ENCODE peak calls at places on chromosomes 5 and 9, in nine cellular contexts. T, E, O, Q, A, U, Y, F and B are unnamed samples.

GRCh38 chr9:126125577-126125976 is 201.1 kb upstream of the MVB12B start:
- DNase-seq in T (no peak), E (peak), O (no peak), Q (no peak), A (peak), U (no peak), Y (peak), F (no peak), B (peak)

GRCh38 chr5:157563373-157564148 is 12.0 kb downstream of the ADAM19 start:
- DNase-seq in T (no peak), E (peak), O (peak), Q (peak), A (no peak), U (no peak), Y (peak), F (peak), B (no peak)

GRCh38 chr9:126489604-126490593 is 123.8 kb upstream of the LMX1B start:
- DNase-seq in T (no peak), E (no peak), O (no peak), Q (no peak), A (no peak), U (no peak), Y (no peak), F (no peak), B (no peak)

GRCh38 chr9:76403352-76403751 is 9.1 kb upstream of the RFK start:
- DNase-seq in T (peak), E (no peak), O (peak), Q (no peak), A (peak), U (no peak), Y (no peak), F (peak), B (no peak)

GRCh38 chr9:87193925-87194380 is 246.6 kb upstream of the GAS1 start:
- DNase-seq in T (peak), E (no peak), O (peak), Q (no peak), A (no peak), U (no peak), Y (no peak), F (peak), B (no peak)

GRCh38 chr5:94793816-94794198 is 175.3 kb downstream of the SLF1 start:
- DNase-seq in T (no peak), E (no peak), O (peak), Q (no peak), A (no peak), U (no peak), Y (no peak), F (peak), B (no peak)

GRCh38 chr9:116298992-116299391 is 145.4 kb downstream of the PAPPA start:
- DNase-seq in T (no peak), E (no peak), O (no peak), Q (no peak), A (no peak), U (no peak), Y (no peak), F (no peak), B (no peak)

GRCh38 chr5:138789771-138790242 is 36.6 kb downstream of the CTNNA1 start:
- DNase-seq in T (no peak), E (no peak), O (peak), Q (no peak), A (peak), U (no peak), Y (no peak), F (no peak), B (no peak)

GRCh38 chr9:136430591-136431234 is 8.9 kb downstream of the INPP5E start:
- DNase-seq in T (no peak), E (no peak), O (no peak), Q (no peak), A (no peak), U (no peak), Y (no peak), F (no peak), B (no peak)

GRCh38 chr5:24232929-24233328 is 411.8 kb downstream of the CDH10 start:
- DNase-seq in T (no peak), E (no peak), O (peak), Q (no peak), A (no peak), U (no peak), Y (no peak), F (no peak), B (no peak)

GRCh38 chr9:70924380-70924779 is 197.0 kb downstream of the TRPM3 start:
- DNase-seq in T (no peak), E (no peak), O (peak), Q (no peak), A (peak), U (no peak), Y (no peak), F (peak), B (no peak)

GRCh38 chr5:62534461-62535236 is 44.0 kb upstream of the LRRC70 start:
- DNase-seq in T (no peak), E (no peak), O (no peak), Q (no peak), A (no peak), U (no peak), Y (no peak), F (no peak), B (no peak)

DNA sequence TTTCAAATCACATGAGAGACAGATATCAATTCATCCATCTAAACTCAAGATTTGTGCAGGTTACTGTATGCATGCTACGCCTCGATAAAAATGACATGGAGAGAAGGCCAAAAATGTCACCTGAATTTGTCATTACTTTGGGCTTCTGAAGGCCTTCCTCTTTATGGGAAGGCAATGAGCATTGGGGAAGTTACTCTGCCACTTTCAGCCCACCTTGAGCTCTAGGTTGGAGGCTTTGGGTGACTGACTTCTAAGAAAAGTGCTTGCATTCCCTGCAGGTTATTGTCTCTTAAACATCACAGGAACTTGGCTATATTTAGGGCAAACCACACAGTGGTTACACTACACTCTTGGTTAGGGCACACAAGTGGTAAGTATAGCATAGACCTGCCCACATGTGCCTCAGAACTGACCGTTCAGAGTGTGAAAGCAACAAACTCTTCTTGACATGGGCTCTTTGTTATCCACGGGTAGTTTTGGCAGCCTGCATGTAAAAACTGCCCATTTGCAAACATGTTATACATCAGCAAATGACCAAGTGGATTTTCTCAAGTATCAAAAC is 169.5 kb downstream of the ZNF608 start:
- DNase-seq in T (no peak), E (no peak), O (no peak), Q (no peak), A (no peak), U (no peak), Y (no peak), F (no peak), B (no peak)
- H3K27ac ChIP-seq in T (no peak), E (no peak), O (no peak), Q (no peak), A (no peak), U (no peak), Y (no peak), F (no peak), B (no peak)

GRCh38 chr5:150116667-150117395 is 30.5 kb upstream of the CSF1R start:
- DNase-seq in T (no peak), E (no peak), O (no peak), Q (no peak), A (peak), U (no peak), Y (peak), F (no peak), B (no peak)
- TF ChIP-seq CTCF in T (no peak), E (no peak), O (no peak), Q (no peak), A (no peak), U (no peak), Y (no peak), F (no peak), B (no peak)

DNA sequence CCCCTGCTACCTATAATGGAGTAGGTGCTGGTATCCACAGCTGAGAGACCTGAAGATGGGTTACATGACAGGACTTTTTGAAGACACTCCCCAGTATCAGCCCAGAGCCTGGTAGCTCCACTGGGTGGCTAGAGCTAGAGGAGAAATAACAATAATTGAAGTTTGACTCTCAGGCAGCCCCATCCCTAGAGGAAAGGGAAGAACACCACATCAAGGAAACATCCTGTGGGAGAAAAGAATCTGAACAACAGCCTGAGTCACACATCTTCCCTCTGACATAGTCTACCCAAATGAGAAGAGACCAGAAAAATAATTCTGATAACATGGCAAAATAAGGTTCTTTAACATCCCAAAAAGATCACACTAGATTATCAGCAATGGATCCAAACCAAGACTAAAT is 432.1 kb downstream of the CDH18 start:
- DNase-seq in T (no peak), E (no peak), O (no peak), Q (no peak), A (no peak), U (no peak), Y (no peak), F (peak), B (no peak)
- H3K27ac ChIP-seq in T (no peak), E (no peak), O (no peak), Q (no peak), A (no peak), U (no peak), Y (no peak), F (no peak), B (no peak)

GRCh38 chr5:27020965-27021364 is 17.4 kb downstream of the CDH9 start:
- DNase-seq in T (no peak), E (no peak), O (peak), Q (no peak), A (peak), U (no peak), Y (no peak), F (peak), B (no peak)
- TF ChIP-seq CTCF in T (peak), E (no peak), O (no peak), Q (no peak), A (peak), U (no peak), Y (no peak), F (peak), B (no peak)

GRCh38 chr5:38467353-38468040 is 88.9 kb downstream of the LIFR start:
- DNase-seq in T (no peak), E (peak), O (peak), Q (no peak), A (no peak), U (no peak), Y (peak), F (peak), B (peak)

GRCh38 chr5:38468978-38469706 is 87.3 kb downstream of the LIFR start:
- DNase-seq in T (no peak), E (peak), O (peak), Q (no peak), A (no peak), U (no peak), Y (peak), F (no peak), B (peak)

GRCh38 chr5:38468202-38468656 is 88.2 kb downstream of the LIFR start:
- DNase-seq in T (peak), E (peak), O (peak), Q (no peak), A (peak), U (no peak), Y (peak), F (peak), B (peak)

GRCh38 chr5:38471709-38472108 is 84.7 kb downstream of the LIFR start:
- DNase-seq in T (no peak), E (no peak), O (no peak), Q (no peak), A (no peak), U (no peak), Y (no peak), F (no peak), B (no peak)

GRCh38 chr5:38469707-38470267 is 86.7 kb downstream of the LIFR start:
- DNase-seq in T (no peak), E (no peak), O (no peak), Q (no peak), A (no peak), U (no peak), Y (no peak), F (no peak), B (no peak)
- H3K27ac ChIP-seq in T (no peak), E (peak), O (no peak), Q (no peak), A (no peak), U (no peak), Y (peak), F (no peak), B (peak)

GRCh38 chr9:130320697-130321080 is 55.1 kb downstream of the HMCN2 start:
- DNase-seq in T (no peak), E (no peak), O (no peak), Q (peak), A (peak), U (peak), Y (no peak), F (no peak), B (no peak)
- TF ChIP-seq CTCF in T (no peak), E (no peak), O (no peak), Q (no peak), A (peak), U (peak), Y (no peak), F (no peak), B (no peak)

DNA sequence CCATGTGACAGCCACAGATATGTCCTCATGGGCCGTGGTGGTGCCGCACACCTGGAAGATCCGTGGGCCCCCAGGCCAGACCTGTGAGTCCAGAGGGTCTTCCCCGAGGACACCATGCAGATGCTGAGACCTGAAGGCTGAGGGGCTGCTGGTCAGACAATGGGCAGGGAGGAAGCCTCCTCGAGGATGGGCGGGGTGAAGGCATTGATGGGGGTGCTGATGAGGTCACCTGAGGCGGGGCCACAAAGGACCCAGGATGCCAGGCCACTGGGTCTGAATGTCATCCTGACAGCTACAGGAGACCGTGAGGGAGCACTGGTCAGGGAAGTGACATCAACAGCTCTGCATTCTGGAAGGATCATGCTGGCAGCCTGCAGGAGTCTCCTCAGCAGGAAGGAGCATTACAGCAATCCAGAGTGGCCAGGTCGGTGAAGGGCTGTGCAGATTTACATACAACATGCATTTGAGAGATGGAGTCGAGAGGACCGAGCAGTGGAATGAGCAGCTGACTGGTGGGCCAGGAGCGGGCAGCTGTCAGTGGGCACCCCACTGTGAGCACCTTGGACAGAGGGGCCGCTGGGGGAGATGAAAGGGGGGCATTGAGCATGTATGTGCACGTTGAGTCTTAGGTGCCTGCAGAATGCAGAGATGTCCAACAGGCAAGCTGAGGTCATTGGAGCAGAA is 77.7 kb upstream of the ADAMTS2 start:
- DNase-seq in T (no peak), E (no peak), O (no peak), Q (no peak), A (no peak), U (no peak), Y (peak), F (no peak), B (peak)
- H3K27ac ChIP-seq in T (no peak), E (no peak), O (no peak), Q (no peak), A (no peak), U (no peak), Y (no peak), F (no peak), B (no peak)

GRCh38 chr5:9502864-9503263 is 43.0 kb downstream of the SEMA5A start:
- DNase-seq in T (no peak), E (no peak), O (no peak), Q (no peak), A (no peak), U (no peak), Y (no peak), F (no peak), B (no peak)
- TF ChIP-seq CTCF in T (no peak), E (no peak), O (no peak), Q (no peak), A (no peak), U (no peak), Y (no peak), F (no peak), B (no peak)

DNA sequence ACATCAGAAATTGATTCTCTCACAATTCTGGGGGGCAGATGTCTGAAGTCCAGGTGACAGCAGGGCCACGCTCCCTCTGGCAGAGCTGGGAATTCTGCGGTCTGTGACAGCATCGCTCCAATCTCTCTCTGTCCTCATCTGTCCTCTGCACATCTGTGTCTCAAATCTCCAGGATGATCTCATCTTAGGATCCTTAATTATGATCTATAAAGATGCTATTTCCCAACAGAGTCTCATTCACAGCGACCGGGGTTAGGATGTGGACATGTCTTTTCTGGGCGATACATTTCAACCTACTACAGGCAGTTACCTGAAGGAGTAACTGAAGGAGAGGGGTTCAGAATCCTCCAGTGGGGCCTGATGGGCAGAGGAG is 31.4 kb downstream of the ANKRD33B start:
- DNase-seq in T (no peak), E (no peak), O (peak), Q (no peak), A (no peak), U (no peak), Y (no peak), F (peak), B (no peak)
- H3K27ac ChIP-seq in T (peak), E (peak), O (peak), Q (no peak), A (peak), U (no peak), Y (peak), F (peak), B (peak)